ENCODE peak calls at places on chromosomes 3 and 15, in four cellular contexts. B, U, G and E are unnamed samples.

GRCh38 chr3:111568906-111569305 is 26.2 kb downstream of the ZBED2 start:
- DNase-seq in U (no peak), G (no peak), B (no peak), E (no peak)

GRCh38 chr3:106345353-106346027 is 476.7 kb upstream of the CBLB start:
- DNase-seq in B (no peak), U (no peak), G (no peak), E (peak)

GRCh38 chr3:38331257-38332022 is 15.1 kb upstream of the XYLB start:
- DNase-seq in G (no peak), B (no peak), U (no peak), E (no peak)

GRCh38 chr15:29596266-29596665 is 226.0 kb downstream of the TJP1 start:
- DNase-seq in G (no peak), U (no peak), B (no peak), E (no peak)

GRCh38 chr15:34436126-34436955 is 1.3 kb downstream of the GOLGA8A start:
- DNase-seq in B (no peak), G (no peak), U (no peak), E (no peak)

GRCh38 chr15:64681424-64682024 is 93.9 kb downstream of the RBPMS2 start:
- DNase-seq in G (peak), U (no peak), B (no peak), E (no peak)

GRCh38 chr3:195907730-195908438 is 467 bp downstream of the TNK2 start:
- DNase-seq in G (no peak), U (no peak), B (no peak), E (no peak)

GRCh38 chr3:132405188-132405587 is 12.1 kb upstream of the DNAJC13 start:
- DNase-seq in U (no peak), G (no peak), B (no peak), E (no peak)

GRCh38 chr3:69370156-69370944 is 15.5 kb downstream of the FRMD4B start:
- DNase-seq in B (no peak), U (peak), G (peak), E (no peak)

GRCh38 chr3:53235545-53235944 is 20.3 kb downstream of the TKT start:
- DNase-seq in G (no peak), B (no peak), U (no peak), E (no peak)
- H3K27ac ChIP-seq in G (no peak), B (peak), U (peak), E (peak)

GRCh38 chr15:67185621-67186225 is 68.7 kb downstream of the AAGAB start:
- DNase-seq in U (no peak), B (no peak), G (peak), E (no peak)
- H3K27ac ChIP-seq in U (peak), B (no peak), G (peak), E (no peak)

DNA sequence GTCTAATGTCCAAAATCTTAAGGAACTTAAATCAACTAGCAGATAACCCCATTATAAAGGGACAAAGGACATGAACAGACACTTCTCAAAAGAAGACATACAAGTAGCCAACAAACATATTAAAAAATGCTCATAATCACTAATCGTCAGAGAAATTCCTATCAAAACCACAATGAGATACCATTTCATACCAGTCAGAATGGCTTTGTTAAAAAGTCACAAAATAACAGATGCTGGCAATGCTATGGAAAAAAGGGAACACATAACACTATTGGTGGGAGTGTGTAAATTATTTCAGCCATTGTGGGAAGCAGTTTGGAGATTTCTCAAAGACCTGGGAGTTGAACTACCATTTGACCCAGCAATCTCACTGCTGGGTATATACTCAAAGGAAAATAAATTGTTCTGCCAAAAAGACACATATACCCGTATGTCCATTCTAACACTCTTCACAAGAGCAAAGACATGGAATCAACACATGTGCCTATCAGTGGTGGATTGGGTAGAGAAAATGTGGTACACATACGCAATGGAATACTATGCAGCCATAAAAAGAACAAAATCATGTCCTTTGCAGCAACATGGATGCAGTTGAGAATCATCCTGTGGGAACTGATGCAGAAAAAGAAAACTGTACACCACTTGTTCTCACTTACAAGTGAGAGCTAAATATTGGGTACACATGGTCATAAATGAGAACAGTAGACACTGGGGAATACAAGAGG is 78.5 kb downstream of the TCF12 start:
- DNase-seq in B (no peak), G (no peak), U (no peak), E (no peak)
- H3K27ac ChIP-seq in B (no peak), G (no peak), U (no peak), E (no peak)

GRCh38 chr3:66606126-66606525 is 105.3 kb upstream of the LRIG1 start:
- DNase-seq in G (no peak), B (no peak), U (no peak), E (no peak)

GRCh38 chr3:66610548-66610909 is 109.7 kb upstream of the LRIG1 start:
- DNase-seq in B (no peak), G (no peak), U (no peak), E (no peak)

GRCh38 chr3:66606868-66607267 is 106.0 kb upstream of the LRIG1 start:
- DNase-seq in U (no peak), B (no peak), G (no peak), E (no peak)

GRCh38 chr3:66604476-66604875 is 103.7 kb upstream of the LRIG1 start:
- DNase-seq in B (no peak), G (no peak), U (no peak), E (no peak)

GRCh38 chr3:66609660-66610547 is 109.1 kb upstream of the LRIG1 start:
- DNase-seq in B (no peak), U (no peak), G (peak), E (no peak)
- H3K27ac ChIP-seq in B (no peak), U (no peak), G (no peak), E (no peak)

GRCh38 chr3:72380711-72381508 is 467.3 kb downstream of the SHQ1 start:
- DNase-seq in G (no peak), B (no peak), U (no peak), E (no peak)
- H3K27ac ChIP-seq in G (no peak), B (no peak), U (no peak), E (peak)